ENCODE peak calls at places on chromosome 4, in eight cellular contexts. I is H1, D is adrenal gland, V is gastrocnemius medialis, A is right lobe of liver, O is ovary, C is Peyer's patch, J is IMR-90. N is an unnamed sample.

GRCh38 chr4:1170805-1171305 is 1.5 kb downstream of the SPON2 start:
- DNase-seq in I (no peak), D (no peak), V (no peak), A (peak; percentile 50), O (no peak), C (no peak), J (no peak), N (no peak)

GRCh38 chr4:4867745-4868505 is 8.5 kb downstream of the MSX1 start:
- DNase-seq in I (no peak), D (no peak), V (no peak), A (no peak), O (no peak), C (no peak), J (no peak), N (no peak)

GRCh38 chr4:141046255-141046654 is 87.0 kb downstream of the RNF150 start:
- DNase-seq in I (no peak), D (peak; percentile 48), V (no peak), A (no peak), O (peak; percentile 43), C (no peak), J (peak; percentile 100), N (peak; percentile 44)

GRCh38 chr4:167616471-167616870 is 382.2 kb upstream of the SPOCK3 start:
- DNase-seq in I (no peak), D (no peak), V (no peak), A (no peak), O (no peak), C (no peak), J (no peak), N (no peak)

GRCh38 chr4:154908168-154908567 is 127.1 kb downstream of the RBM46 start:
- DNase-seq in I (no peak), D (no peak), V (no peak), A (no peak), O (no peak), C (no peak), J (no peak), N (no peak)

GRCh38 chr4:10212400-10212799 is 95.8 kb upstream of the WDR1 start:
- DNase-seq in I (no peak), D (no peak), V (no peak), A (no peak), O (no peak), C (no peak), J (no peak), N (no peak)

GRCh38 chr4:25155957-25156356 is 4.3 kb downstream of the SEPSECS start:
- DNase-seq in I (no peak), D (no peak), V (no peak), A (no peak), O (no peak), C (no peak), J (no peak), N (no peak)

GRCh38 chr4:182212211-182212761 is 30.9 kb upstream of the TENM3 start:
- DNase-seq in I (no peak), D (peak; percentile 56), V (peak; percentile 66), A (no peak), O (no peak), C (no peak), J (peak; percentile 65), N (no peak)

GRCh38 chr4:53686521-53686920 is 95.2 kb upstream of the LNX1 start:
- DNase-seq in I (no peak), D (no peak), V (no peak), A (no peak), O (no peak), C (no peak), J (peak; percentile 42), N (no peak)

GRCh38 chr4:127905029-127905428 is 24.3 kb downstream of the PLK4 start:
- DNase-seq in I (no peak), D (no peak), V (no peak), A (no peak), O (no peak), C (no peak), J (no peak), N (no peak)

GRCh38 chr4:70365479-70365878 is 4.9 kb downstream of the SMR3A start:
- DNase-seq in I (no peak), D (no peak), V (no peak), A (no peak), O (no peak), C (no peak), J (no peak), N (no peak)

GRCh38 chr4:142925161-142925560 is 79.1 kb upstream of the INPP4B start:
- DNase-seq in I (no peak), D (no peak), V (no peak), A (no peak), O (no peak), C (no peak), J (no peak), N (no peak)

GRCh38 chr4:185201983-185202962 is 1.5 kb downstream of the CFAP97 start:
- DNase-seq in I (no peak), D (no peak), V (no peak), A (no peak), O (no peak), C (no peak), J (peak; percentile 42), N (no peak)

GRCh38 chr4:8908206-8908893 is 36.7 kb upstream of the HMX1 start:
- DNase-seq in I (peak; percentile 39), D (peak; percentile 4), V (no peak), A (peak; percentile 39), O (peak; percentile 8), C (peak; percentile 31), J (no peak), N (peak; percentile 15)

GRCh38 chr4:120694973-120695372 is 227.6 kb downstream of the PRDM5 start:
- DNase-seq in I (no peak), D (peak; percentile 18), V (no peak), A (no peak), O (peak; percentile 38), C (peak; percentile 73), J (peak; percentile 82), N (no peak)

GRCh38 chr4:133775881-133776280 is 425.7 kb downstream of the PABPC4L start:
- DNase-seq in I (no peak), D (no peak), V (no peak), A (no peak), O (no peak), C (no peak), J (peak; percentile 81), N (no peak)

GRCh38 chr4:172830295-172830764 is 338.3 kb upstream of the GALNT7 start:
- DNase-seq in I (no peak), D (no peak), V (no peak), A (no peak), O (no peak), C (no peak), J (peak; percentile 21), N (no peak)

GRCh38 chr4:182736207-182736606 is 181.0 kb downstream of the DCTD start:
- DNase-seq in I (no peak), D (no peak), V (no peak), A (no peak), O (no peak), C (no peak), J (no peak), N (no peak)

GRCh38 chr4:55381502-55381901 is 14.3 kb upstream of the TMEM165 start:
- DNase-seq in I (no peak), D (no peak), V (no peak), A (no peak), O (no peak), C (no peak), J (no peak), N (no peak)

GRCh38 chr4:157045507-157046127 is 30.3 kb upstream of the GLRB start:
- DNase-seq in I (no peak), D (peak; percentile 51), V (no peak), A (no peak), O (peak; percentile 30), C (peak; percentile 48), J (peak; percentile 80), N (peak; percentile 20)

GRCh38 chr4:3223346-3223745 is 25.6 kb upstream of the MSANTD1 start:
- DNase-seq in I (no peak), D (no peak), V (no peak), A (peak; percentile 37), O (no peak), C (no peak), J (no peak), N (peak; percentile 11)

DNA sequence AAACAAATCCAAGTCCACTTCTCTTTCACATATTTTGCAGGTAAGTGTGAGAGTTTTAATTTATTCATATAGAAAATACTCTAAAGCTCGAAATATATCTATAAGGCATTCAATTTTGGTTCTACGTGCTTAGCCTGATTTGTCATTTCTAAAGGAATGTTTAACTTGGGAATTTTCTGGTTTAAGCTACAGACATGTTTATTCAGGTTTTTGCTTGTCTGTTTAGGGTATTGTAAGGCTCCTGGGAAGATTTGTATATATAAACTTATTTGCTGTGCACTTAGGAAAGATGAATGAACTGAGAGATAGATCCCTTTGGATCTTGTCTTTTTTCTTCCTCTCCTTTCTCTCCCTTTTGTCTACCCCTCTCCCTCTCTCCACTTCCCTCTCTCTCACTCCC is 185.9 kb upstream of the NEIL3 start:
- DNase-seq in I (no peak), D (no peak), V (no peak), A (no peak), O (no peak), C (no peak), J (no peak), N (no peak)
- H3K4me1 ChIP-seq in I (no peaks in the 10 kb centered on the region), D (no peaks in the 10 kb centered on the region), V (no peaks in the 10 kb centered on the region), A (no peaks in the 10 kb centered on the region), O (no peaks in the 10 kb centered on the region), C (no peaks in the 10 kb centered on the region), J (peaks cover 3% of the 10 kb centered on the region), N (no peaks in the 10 kb centered on the region)

GRCh38 chr4:74794341-74794801 is at the start of gene BTC:
- DNase-seq in I (peak; percentile 60), D (peak; percentile 34), V (peak; percentile 12), A (peak; percentile 73), O (no peak), C (peak; percentile 71), J (no peak), N (no peak)
- TF ChIP-seq POLR2A in I (no peak), D (no peak), V (no peak), A (peak; percentile 37), O (no peak), C (no peak), J (no peak), N (no peak)

DNA sequence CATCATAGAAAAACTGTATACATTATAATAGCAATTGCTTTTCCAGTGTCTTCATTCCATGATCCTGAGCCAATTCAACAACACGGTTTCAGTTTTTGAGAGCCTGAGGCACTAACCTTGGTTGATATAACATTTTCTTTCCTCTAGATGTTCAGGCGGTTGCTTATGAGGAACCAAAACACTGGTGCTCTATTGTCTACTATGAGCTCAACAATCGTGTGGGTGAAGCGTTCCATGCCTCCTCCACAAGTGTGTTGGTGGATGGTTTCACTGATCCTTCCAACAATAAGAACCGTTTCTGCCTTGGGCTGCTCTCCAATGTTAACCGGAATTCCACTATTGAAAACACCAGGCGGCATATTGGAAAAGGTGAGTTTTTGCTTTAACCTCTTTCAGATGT is 64.9 kb downstream of the SMAD1 start:
- DNase-seq in I (no peak), D (no peak), V (no peak), A (no peak), O (no peak), C (no peak), J (no peak), N (no peak)
- H3K4me1 ChIP-seq in I (peaks cover 3% of the 10 kb centered on the region), D (peaks cover 8% of the 10 kb centered on the region), V (peaks cover 9% of the 10 kb centered on the region), A (no peaks in the 10 kb centered on the region), O (no peaks in the 10 kb centered on the region), C (no peaks in the 10 kb centered on the region), J (peaks cover 8% of the 10 kb centered on the region), N (peaks cover 21% of the 10 kb centered on the region)

DNA sequence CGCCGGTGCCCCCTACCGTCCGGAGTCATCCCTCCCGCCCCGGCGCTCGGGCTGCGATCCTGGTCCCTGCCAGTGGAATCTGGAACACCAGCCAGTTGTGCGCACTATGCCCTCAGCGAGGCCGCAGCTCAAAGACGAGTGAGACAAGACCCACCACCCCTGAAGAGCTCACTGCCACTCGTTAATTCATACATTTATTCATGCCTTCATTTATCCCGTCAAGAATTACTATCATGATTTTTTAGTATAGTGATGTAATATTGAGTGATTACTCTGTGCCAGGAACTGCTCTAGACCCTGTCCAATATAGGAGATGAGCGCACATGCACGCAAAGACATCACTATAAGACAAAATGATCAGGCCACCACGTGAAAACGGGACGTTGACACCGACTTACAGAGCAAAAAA is 252 bp upstream of the PPA2 start:
- DNase-seq in I (no peak), D (peak; percentile 90), V (no peak), A (peak; percentile 93), O (peak; percentile 83), C (no peak), J (peak; percentile 77), N (peak; percentile 90)
- TF ChIP-seq POLR2A in I (no peak), D (no peak), V (no peak), A (no peak), O (no peak), C (no peak), J (no peak), N (no peak)